ENCODE peak calls at places on chromosomes 4 and X, in five cellular contexts. C is posterior cingulate gyrus, R is occipital lobe, H is progenitor cell of endocrine pancreas, F is OCI-M1. Q is an unnamed sample.
A peak's percentile ranks its signal among the peaks of the same experiment; 100 is the strongest.

GRCh38 chrX:130139474-130140201 is 26.0 kb downstream of the AIFM1 start:
- DNase-seq in C (no peak), R (no peak), H (no peak), F (peak; percentile 60), Q (no peak)

GRCh38 chr4:152259866-152260265 is 276.0 kb downstream of the FBXW7 start:
- DNase-seq in C (no peak), R (no peak), H (no peak), F (no peak), Q (no peak)

GRCh38 chr4:187370918-187371317 is 624.7 kb upstream of the ZFP42 start:
- DNase-seq in C (no peak), R (no peak), H (no peak), F (peak; percentile 77), Q (no peak)

GRCh38 chrX:67724359-67725110 is 180.7 kb downstream of the AR start:
- DNase-seq in C (no peak), R (no peak), H (no peak), F (peak; percentile 4), Q (no peak)

GRCh38 chr4:151991884-151992166 is 231.0 kb upstream of the GATB start:
- DNase-seq in C (no peak), R (no peak), H (no peak), F (no peak), Q (no peak)

GRCh38 chr4:145069361-145069760 is 28.6 kb downstream of the ANAPC10 start:
- DNase-seq in C (no peak), R (no peak), H (no peak), F (no peak), Q (no peak)

GRCh38 chr4:84578540-84579409 is 4.2 kb upstream of the CDS1 start:
- DNase-seq in C (no peak), R (no peak), H (no peak), F (peak; percentile 74), Q (peak; percentile 33)

GRCh38 chr4:112005027-112005426 is 140.2 kb upstream of the FAM241A start:
- DNase-seq in C (no peak), R (no peak), H (no peak), F (no peak), Q (no peak)

GRCh38 chrX:11580789-11581188 is 84.9 kb downstream of the ARHGAP6 start:
- DNase-seq in C (no peak), R (no peak), H (no peak), F (no peak), Q (no peak)

GRCh38 chrX:39845289-39845688 is 252.5 kb downstream of the BCOR start:
- DNase-seq in C (no peak), R (no peak), H (no peak), F (no peak), Q (no peak)

GRCh38 chr4:99863-100262 is 24.4 kb upstream of the ZNF718 start:
- DNase-seq in C (no peak), R (no peak), H (no peak), F (no peak), Q (peak; percentile 5)

GRCh38 chrX:9530848-9531274 is 66.0 kb downstream of the TBL1X start:
- DNase-seq in C (peak; percentile 92), R (peak; percentile 43), H (no peak), F (peak; percentile 91), Q (peak; percentile 80)

GRCh38 chr4:145804134-145804533 is 124.2 kb downstream of the C4orf51 start:
- DNase-seq in C (no peak), R (no peak), H (no peak), F (peak; percentile 64), Q (peak; percentile 64)

GRCh38 chr4:8580321-8581093 is at the start of gene GPR78:
- DNase-seq in C (peak; percentile 84), R (no peak), H (peak; percentile 94), F (no peak), Q (no peak)

GRCh38 chrX:96314974-96315373 is 369.7 kb upstream of the DIAPH2 start:
- DNase-seq in C (no peak), R (no peak), H (no peak), F (peak; percentile 27), Q (no peak)

GRCh38 chr4:182745268-182745667 is 171.9 kb downstream of the DCTD start:
- DNase-seq in C (no peak), R (no peak), H (no peak), F (peak; percentile 94), Q (no peak)

GRCh38 chrX:11180571-11180970 is 69.4 kb downstream of the HCCS start:
- DNase-seq in C (no peak), R (no peak), H (no peak), F (no peak), Q (no peak)

GRCh38 chrX:150913511-150913910 is 15.0 kb upstream of the CD99L2 start:
- DNase-seq in C (no peak), R (no peak), H (no peak), F (peak; percentile 43), Q (no peak)

GRCh38 chrX:21944136-21944615 is 3.7 kb downstream of the SMS start:
- DNase-seq in C (no peak), R (no peak), H (no peak), F (no peak), Q (no peak)

GRCh38 chrX:2495595-2495994 is 5.2 kb downstream of the DHRSX start:
- DNase-seq in C (no peak), R (no peak), H (no peak), F (no peak), Q (no peak)

GRCh38 chr4:98682719-98683118 is 24.3 kb upstream of the TSPAN5 start:
- DNase-seq in C (no peak), R (no peak), H (no peak), F (peak; percentile 72), Q (no peak)

GRCh38 chr4:73299548-73300280 is 41.1 kb upstream of the ANKRD17 start:
- DNase-seq in C (peak; percentile 59), R (no peak), H (no peak), F (no peak), Q (no peak)

GRCh38 chrX:154779261-154779660 is 16.6 kb downstream of the DKC1 start:
- DNase-seq in C (no peak), R (no peak), H (no peak), F (no peak), Q (no peak)

GRCh38 chr4:15778191-15778741 is at the start of gene CD38:
- DNase-seq in C (peak; percentile 83), R (no peak), H (no peak), F (no peak), Q (no peak)